ENCODE peak calls at places on chromosomes 6 and 20, in seven cellular contexts. One of them, this sample, is unnamed.
A peak's percentile ranks its signal among the peaks of the same experiment; 100 is the strongest.

GRCh38 chr6:22152871-22153270 is 144.0 kb downstream of the PRL start:
- DNase-seq in adrenal gland: no peak
- DNase-seq in Peyer's patch: no peak
- DNase-seq in foreskin keratinocyte: no peak
- DNase-seq in IMR-90: no peak
- DNase-seq in body of pancreas: no peak
- DNase-seq in sigmoid colon: no peak
- DNase-seq in this sample: no peak

GRCh38 chr6:148203970-148204369 is 138.7 kb upstream of the SASH1 start:
- DNase-seq in adrenal gland: no peak
- DNase-seq in Peyer's patch: peak; percentile 20
- DNase-seq in foreskin keratinocyte: no peak
- DNase-seq in IMR-90: peak; percentile 90
- DNase-seq in body of pancreas: no peak
- DNase-seq in sigmoid colon: no peak
- DNase-seq in this sample: no peak

GRCh38 chr6:47579040-47579439 is 101.5 kb downstream of the CD2AP start:
- DNase-seq in adrenal gland: no peak
- DNase-seq in Peyer's patch: no peak
- DNase-seq in foreskin keratinocyte: no peak
- DNase-seq in IMR-90: no peak
- DNase-seq in body of pancreas: no peak
- DNase-seq in sigmoid colon: no peak
- DNase-seq in this sample: no peak

GRCh38 chr20:14334306-14334930 is 3.0 kb downstream of the FLRT3 start:
- DNase-seq in adrenal gland: no peak
- DNase-seq in Peyer's patch: no peak
- DNase-seq in foreskin keratinocyte: no peak
- DNase-seq in IMR-90: peak; percentile 45
- DNase-seq in body of pancreas: peak; percentile 37
- DNase-seq in sigmoid colon: peak; percentile 67
- DNase-seq in this sample: peak; percentile 47

GRCh38 chr6:128209771-128210170 is 308.9 kb upstream of the THEMIS start:
- DNase-seq in adrenal gland: no peak
- DNase-seq in Peyer's patch: no peak
- DNase-seq in foreskin keratinocyte: peak; percentile 47
- DNase-seq in IMR-90: peak; percentile 79
- DNase-seq in body of pancreas: no peak
- DNase-seq in sigmoid colon: no peak
- DNase-seq in this sample: no peak

GRCh38 chr6:167331565-167331964 is 6.7 kb downstream of the TTLL2 start:
- DNase-seq in adrenal gland: no peak
- DNase-seq in Peyer's patch: no peak
- DNase-seq in foreskin keratinocyte: no peak
- DNase-seq in IMR-90: no peak
- DNase-seq in body of pancreas: no peak
- DNase-seq in sigmoid colon: no peak
- DNase-seq in this sample: no peak

GRCh38 chr6:74137910-74138309 is 441.9 kb downstream of the CD109 start:
- DNase-seq in adrenal gland: no peak
- DNase-seq in Peyer's patch: no peak
- DNase-seq in foreskin keratinocyte: peak; percentile 14
- DNase-seq in IMR-90: peak; percentile 84
- DNase-seq in body of pancreas: no peak
- DNase-seq in sigmoid colon: no peak
- DNase-seq in this sample: no peak

GRCh38 chr6:168703970-168704369 is 263.0 kb downstream of the SMOC2 start:
- DNase-seq in adrenal gland: no peak
- DNase-seq in Peyer's patch: no peak
- DNase-seq in foreskin keratinocyte: no peak
- DNase-seq in IMR-90: no peak
- DNase-seq in body of pancreas: no peak
- DNase-seq in sigmoid colon: peak; percentile 38
- DNase-seq in this sample: no peak

GRCh38 chr20:35985789-35986188 is 17.4 kb downstream of the CNBD2 start:
- DNase-seq in adrenal gland: no peak
- DNase-seq in Peyer's patch: no peak
- DNase-seq in foreskin keratinocyte: no peak
- DNase-seq in IMR-90: no peak
- DNase-seq in body of pancreas: no peak
- DNase-seq in sigmoid colon: no peak
- DNase-seq in this sample: no peak

GRCh38 chr6:152952045-152952444 is 30.8 kb downstream of the FBXO5 start:
- DNase-seq in adrenal gland: no peak
- DNase-seq in Peyer's patch: no peak
- DNase-seq in foreskin keratinocyte: no peak
- DNase-seq in IMR-90: peak; percentile 62
- DNase-seq in body of pancreas: no peak
- DNase-seq in sigmoid colon: no peak
- DNase-seq in this sample: no peak

GRCh38 chr20:219290-220115 is 7.6 kb upstream of the DEFB129 start:
- DNase-seq in adrenal gland: no peak
- DNase-seq in Peyer's patch: no peak
- DNase-seq in foreskin keratinocyte: no peak
- DNase-seq in IMR-90: peak; percentile 7
- DNase-seq in body of pancreas: no peak
- DNase-seq in sigmoid colon: no peak
- DNase-seq in this sample: no peak

GRCh38 chr6:52931351-52931750 is 21.9 kb upstream of the GSTA3 start:
- DNase-seq in adrenal gland: no peak
- DNase-seq in Peyer's patch: no peak
- DNase-seq in foreskin keratinocyte: no peak
- DNase-seq in IMR-90: no peak
- DNase-seq in body of pancreas: no peak
- DNase-seq in sigmoid colon: no peak
- DNase-seq in this sample: no peak

GRCh38 chr6:44416103-44416502 is 28.6 kb downstream of the CDC5L start:
- DNase-seq in adrenal gland: peak; percentile 61
- DNase-seq in Peyer's patch: no peak
- DNase-seq in foreskin keratinocyte: no peak
- DNase-seq in IMR-90: peak; percentile 58
- DNase-seq in body of pancreas: no peak
- DNase-seq in sigmoid colon: no peak
- DNase-seq in this sample: peak; percentile 20

GRCh38 chr6:28985396-28986164 is 19.5 kb downstream of the ZNF311 start:
- DNase-seq in adrenal gland: peak; percentile 89
- DNase-seq in Peyer's patch: peak; percentile 32
- DNase-seq in foreskin keratinocyte: peak; percentile 98
- DNase-seq in IMR-90: peak; percentile 98
- DNase-seq in body of pancreas: peak; percentile 85
- DNase-seq in sigmoid colon: peak; percentile 93
- DNase-seq in this sample: peak; percentile 94

GRCh38 chr6:143691155-143691554 is 13.4 kb downstream of the PHACTR2 start:
- DNase-seq in adrenal gland: no peak
- DNase-seq in Peyer's patch: no peak
- DNase-seq in foreskin keratinocyte: no peak
- DNase-seq in IMR-90: no peak
- DNase-seq in body of pancreas: no peak
- DNase-seq in sigmoid colon: no peak
- DNase-seq in this sample: no peak
- H3K4me1 ChIP-seq in adrenal gland: peaks cover 59% of the 10 kb centered on the region
- H3K4me1 ChIP-seq in Peyer's patch: peaks cover 28% of the 10 kb centered on the region
- H3K4me1 ChIP-seq in foreskin keratinocyte: peaks cover 12% of the 10 kb centered on the region
- H3K4me1 ChIP-seq in IMR-90: peaks cover 22% of the 10 kb centered on the region
- H3K4me1 ChIP-seq in body of pancreas: peaks cover 28% of the 10 kb centered on the region
- H3K4me1 ChIP-seq in sigmoid colon: peaks cover 40% of the 10 kb centered on the region
- H3K4me1 ChIP-seq in this sample: peaks cover 8% of the 10 kb centered on the region

DNA sequence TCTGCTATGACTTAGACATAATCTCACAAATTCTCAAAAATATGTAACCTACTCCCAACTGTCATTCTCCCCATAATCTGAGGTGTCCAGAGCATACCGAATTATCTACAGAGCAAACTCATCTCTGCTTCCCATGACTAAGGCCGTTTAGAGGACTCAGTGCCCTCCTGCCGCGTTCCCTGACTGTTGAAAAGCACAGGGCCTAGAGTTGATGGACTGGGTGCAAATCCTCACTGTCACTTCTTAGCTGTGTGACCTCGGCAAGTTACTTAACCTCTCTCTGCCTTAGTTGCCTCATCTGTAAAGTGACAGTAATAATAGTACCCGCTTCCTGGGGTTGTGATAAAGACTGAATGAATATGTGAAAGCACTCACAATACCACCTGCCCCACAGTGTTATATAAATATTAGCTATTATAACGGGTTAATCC is 4.7 kb upstream of the TUBB2A start:
- DNase-seq in adrenal gland: no peak
- DNase-seq in Peyer's patch: no peak
- DNase-seq in foreskin keratinocyte: no peak
- DNase-seq in IMR-90: no peak
- DNase-seq in body of pancreas: no peak
- DNase-seq in sigmoid colon: no peak
- DNase-seq in this sample: no peak
- H3K4me1 ChIP-seq in adrenal gland: no peaks in the 10 kb centered on the region
- H3K4me1 ChIP-seq in Peyer's patch: peaks cover 47% of the 10 kb centered on the region
- H3K4me1 ChIP-seq in foreskin keratinocyte: peaks cover 5% of the 10 kb centered on the region
- H3K4me1 ChIP-seq in IMR-90: peaks cover 2% of the 10 kb centered on the region
- H3K4me1 ChIP-seq in body of pancreas: peaks cover 33% of the 10 kb centered on the region
- H3K4me1 ChIP-seq in sigmoid colon: peaks cover 31% of the 10 kb centered on the region
- H3K4me1 ChIP-seq in this sample: no peaks in the 10 kb centered on the region

GRCh38 chr20:57313951-57314350 is 15.7 kb upstream of the SPO11 start:
- DNase-seq in adrenal gland: no peak
- DNase-seq in Peyer's patch: no peak
- DNase-seq in foreskin keratinocyte: no peak
- DNase-seq in IMR-90: no peak
- DNase-seq in body of pancreas: no peak
- DNase-seq in sigmoid colon: no peak
- DNase-seq in this sample: no peak

GRCh38 chr20:57317316-57317788 is 12.3 kb upstream of the SPO11 start:
- DNase-seq in adrenal gland: no peak
- DNase-seq in Peyer's patch: no peak
- DNase-seq in foreskin keratinocyte: no peak
- DNase-seq in IMR-90: no peak
- DNase-seq in body of pancreas: no peak
- DNase-seq in sigmoid colon: no peak
- DNase-seq in this sample: no peak

GRCh38 chr20:57315964-57316480 is 13.6 kb upstream of the SPO11 start:
- DNase-seq in adrenal gland: no peak
- DNase-seq in Peyer's patch: no peak
- DNase-seq in foreskin keratinocyte: no peak
- DNase-seq in IMR-90: no peak
- DNase-seq in body of pancreas: no peak
- DNase-seq in sigmoid colon: no peak
- DNase-seq in this sample: no peak

GRCh38 chr20:57316795-57317201 is 12.8 kb upstream of the SPO11 start:
- DNase-seq in adrenal gland: no peak
- DNase-seq in Peyer's patch: no peak
- DNase-seq in foreskin keratinocyte: no peak
- DNase-seq in IMR-90: no peak
- DNase-seq in body of pancreas: no peak
- DNase-seq in sigmoid colon: no peak
- DNase-seq in this sample: no peak

DNA sequence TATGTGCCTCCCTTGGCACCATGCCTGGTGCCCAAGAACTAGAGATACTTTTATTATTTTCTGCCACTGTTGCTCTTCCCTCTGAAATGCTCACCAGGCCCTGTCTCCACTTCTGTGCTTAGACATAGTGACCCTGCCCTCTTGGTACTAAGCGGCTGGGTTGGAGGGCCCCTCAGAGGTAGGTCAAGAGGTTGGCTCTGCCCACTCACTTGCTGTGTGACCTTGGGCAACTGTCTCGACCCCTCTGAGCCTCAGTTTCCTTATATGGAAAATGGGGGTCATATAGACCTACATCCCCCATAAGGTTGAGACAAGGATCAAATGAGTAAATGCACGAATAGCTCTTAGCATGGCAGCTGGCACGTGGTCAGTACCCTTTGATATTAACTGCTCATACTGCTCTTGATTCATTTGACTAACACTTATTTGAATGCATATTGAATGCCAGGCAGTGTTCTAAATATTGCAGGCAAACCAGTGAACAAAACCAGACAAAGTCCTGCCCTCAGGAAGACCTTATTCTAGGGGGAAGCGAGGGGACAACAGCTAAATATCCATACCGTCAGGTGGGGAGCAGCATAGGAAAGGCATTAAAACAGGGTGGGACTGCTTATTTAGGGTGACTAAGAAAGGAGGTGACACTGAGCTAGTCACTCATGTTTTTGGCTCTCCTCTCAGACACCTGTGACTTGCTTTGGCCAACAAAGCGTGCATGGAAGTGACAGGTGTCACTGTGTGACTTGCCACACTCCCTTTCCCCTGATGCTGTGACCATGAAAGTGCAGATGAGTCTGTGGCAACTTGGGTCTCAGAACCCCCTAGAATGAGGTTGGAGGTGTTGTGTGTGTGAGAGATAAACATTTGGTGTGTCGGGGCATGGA is 14.3 kb upstream of the SPO11 start:
- DNase-seq in adrenal gland: no peak
- DNase-seq in Peyer's patch: no peak
- DNase-seq in foreskin keratinocyte: no peak
- DNase-seq in IMR-90: no peak
- DNase-seq in body of pancreas: no peak
- DNase-seq in sigmoid colon: no peak
- DNase-seq in this sample: no peak
- H3K4me1 ChIP-seq in adrenal gland: no peaks in the 10 kb centered on the region
- H3K4me1 ChIP-seq in Peyer's patch: no peaks in the 10 kb centered on the region
- H3K4me1 ChIP-seq in foreskin keratinocyte: no peaks in the 10 kb centered on the region
- H3K4me1 ChIP-seq in IMR-90: no peaks in the 10 kb centered on the region
- H3K4me1 ChIP-seq in body of pancreas: no peaks in the 10 kb centered on the region
- H3K4me1 ChIP-seq in sigmoid colon: no peaks in the 10 kb centered on the region
- H3K4me1 ChIP-seq in this sample: no peaks in the 10 kb centered on the region

GRCh38 chr20:5171790-5172164 is 45.0 kb downstream of the CDS2 start:
- DNase-seq in adrenal gland: no peak
- DNase-seq in Peyer's patch: no peak
- DNase-seq in foreskin keratinocyte: no peak
- DNase-seq in IMR-90: no peak
- DNase-seq in body of pancreas: no peak
- DNase-seq in sigmoid colon: no peak
- DNase-seq in this sample: no peak

GRCh38 chr20:5173763-5174162 is 47.0 kb downstream of the CDS2 start:
- DNase-seq in adrenal gland: no peak
- DNase-seq in Peyer's patch: no peak
- DNase-seq in foreskin keratinocyte: no peak
- DNase-seq in IMR-90: no peak
- DNase-seq in body of pancreas: no peak
- DNase-seq in sigmoid colon: no peak
- DNase-seq in this sample: no peak

GRCh38 chr20:5172903-5173463 is 46.2 kb downstream of the CDS2 start:
- DNase-seq in adrenal gland: no peak
- DNase-seq in Peyer's patch: no peak
- DNase-seq in foreskin keratinocyte: no peak
- DNase-seq in IMR-90: no peak
- DNase-seq in body of pancreas: no peak
- DNase-seq in sigmoid colon: no peak
- DNase-seq in this sample: no peak

GRCh38 chr20:5171074-5171789 is 44.4 kb downstream of the CDS2 start:
- DNase-seq in adrenal gland: no peak
- DNase-seq in Peyer's patch: no peak
- DNase-seq in foreskin keratinocyte: no peak
- DNase-seq in IMR-90: no peak
- DNase-seq in body of pancreas: no peak
- DNase-seq in sigmoid colon: no peak
- DNase-seq in this sample: no peak

DNA sequence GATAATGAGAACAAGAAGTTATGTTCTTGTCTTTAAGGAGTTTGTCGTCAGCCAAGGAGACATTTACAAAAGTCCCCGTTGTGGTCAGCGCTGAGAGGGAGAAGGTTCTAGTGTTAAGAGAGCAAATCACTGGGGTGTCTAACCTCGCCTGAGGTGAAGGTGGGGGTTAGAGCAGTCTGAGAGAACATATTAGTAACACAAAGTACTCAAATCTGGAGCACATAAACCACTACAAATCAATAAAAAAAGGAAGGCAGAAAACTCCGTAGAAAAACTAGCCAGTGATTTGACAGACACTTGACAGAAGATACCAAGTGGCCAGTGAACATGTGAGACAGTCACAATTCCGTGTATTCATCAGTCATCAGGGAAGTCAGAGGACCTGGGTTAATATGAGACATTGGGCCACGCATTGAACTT is 45.4 kb downstream of the CDS2 start:
- DNase-seq in adrenal gland: no peak
- DNase-seq in Peyer's patch: no peak
- DNase-seq in foreskin keratinocyte: no peak
- DNase-seq in IMR-90: no peak
- DNase-seq in body of pancreas: no peak
- DNase-seq in sigmoid colon: no peak
- DNase-seq in this sample: no peak
- H3K4me1 ChIP-seq in adrenal gland: peaks cover 23% of the 10 kb centered on the region
- H3K4me1 ChIP-seq in Peyer's patch: peaks cover 28% of the 10 kb centered on the region
- H3K4me1 ChIP-seq in foreskin keratinocyte: peaks cover 10% of the 10 kb centered on the region
- H3K4me1 ChIP-seq in IMR-90: peaks cover 11% of the 10 kb centered on the region
- H3K4me1 ChIP-seq in body of pancreas: peaks cover 6% of the 10 kb centered on the region
- H3K4me1 ChIP-seq in sigmoid colon: peaks cover 44% of the 10 kb centered on the region
- H3K4me1 ChIP-seq in this sample: no peaks in the 10 kb centered on the region